ENCODE peak calls at places on chromosomes 12 and 14, in four cellular contexts. S is stomach, M is HAP-1, C is pancreas. B is an unnamed sample. For H3K27me3, the result is how much of the 10 kb centered on the place peaks cover.

GRCh38 chr12:3725267-3726115 is 27.4 kb downstream of the CRACR2A start:
- DNase-seq in M (no peak), S (no peak), C (no peak), B (peak)

GRCh38 chr12:80937391-80938238 is at the start of gene LIN7A:
- DNase-seq in M (peak), C (no peak), S (peak), B (no peak)

GRCh38 chr14:21534576-21534975 is 8.4 kb upstream of the SALL2 start:
- DNase-seq in S (no peak), C (no peak), M (no peak), B (no peak)

GRCh38 chr12:52004042-52004648 is 2.6 kb upstream of the TAMALIN start:
- DNase-seq in C (peak), M (peak), S (peak), B (peak)

GRCh38 chr14:55843718-55844403 is 263.9 kb downstream of the KTN1 start:
- DNase-seq in S (no peak), C (no peak), M (no peak), B (peak)

GRCh38 chr14:89959853-89960493 is 4.2 kb downstream of the TDP1 start:
- DNase-seq in C (no peak), M (no peak), S (no peak), B (no peak)

GRCh38 chr12:103758310-103759089 is 82.5 kb downstream of the NT5DC3 start:
- DNase-seq in M (no peak), S (no peak), C (no peak), B (peak)

GRCh38 chr14:89973234-89973823 is 17.6 kb downstream of the TDP1 start:
- DNase-seq in M (peak), S (peak), C (no peak), B (peak)

GRCh38 chr14:85575617-85575898 is 45.6 kb downstream of the FLRT2 start:
- DNase-seq in C (no peak), S (no peak), M (peak), B (no peak)

GRCh38 chr12:97342130-97342529 is 120.5 kb upstream of the RMST start:
- DNase-seq in S (no peak), M (no peak), C (no peak), B (no peak)

GRCh38 chr12:132296063-132296462 is 33.3 kb downstream of the GALNT9 start:
- DNase-seq in M (no peak), S (no peak), C (peak), B (no peak)
- H3K27me3 ChIP-seq in M (under half), S (half or more), C (under half), B (under half)

GRCh38 chr14:80705241-80705980 is 236.1 kb downstream of the CEP128 start:
- DNase-seq in S (no peak), C (no peak), M (no peak), B (peak)
- H3K27me3 ChIP-seq in S (under half), C (under half), M (under half), B (under half)

GRCh38 chr12:53751336-53752191 is at the start of gene CISTR:
- DNase-seq in M (peak), C (peak), S (no peak), B (no peak)

GRCh38 chr12:53752192-53752601 is 418 bp upstream of the CISTR start:
- DNase-seq in S (no peak), C (no peak), M (no peak), B (no peak)

GRCh38 chr12:53752651-53753050 is 872 bp upstream of the CISTR start:
- DNase-seq in S (no peak), C (no peak), M (no peak), B (no peak)

GRCh38 chr12:53749986-53750811 is 1.6 kb downstream of the CISTR start:
- DNase-seq in S (no peak), C (no peak), M (no peak), B (no peak)

GRCh38 chr12:53750812-53751335 is 905 bp downstream of the CISTR start:
- DNase-seq in M (peak), C (no peak), S (no peak), B (no peak)
- H3K27me3 ChIP-seq in M (half or more), C (under half), S (half or more), B (half or more)

GRCh38 chr14:56844603-56845002 is 34.3 kb upstream of the OTX2 start:
- DNase-seq in C (no peak), S (no peak), M (peak), B (no peak)
- H3K27me3 ChIP-seq in C (under half), S (under half), M (under half), B (under half)